ENCODE peak calls at places on chromosomes 7 and 10, in nine cellular contexts. I is IMR-90, H is uterus, Q is body of pancreas, U is K562, K is HCT116, R is A549, C is spleen, B is HepG2. E is an unnamed sample. For H3K9me3, the result is how much of the 10 kb centered on the place peaks cover.

GRCh38 chr7:133770863-133771492 is 356.2 kb upstream of the LRGUK start:
- DNase-seq in Q (no peak), B (peak), H (no peak), C (no peak), R (peak), U (no peak), K (no peak), I (peak), E (no peak)

GRCh38 chr10:124176309-124177179 is 83.1 kb upstream of the CHST15 start:
- DNase-seq in I (no peak), B (no peak), R (no peak), H (no peak), U (no peak), Q (no peak), C (no peak), K (no peak), E (no peak)

GRCh38 chr7:32077806-32078205 is 7.6 kb upstream of the PDE1C start:
- DNase-seq in H (no peak), Q (no peak), B (no peak), U (no peak), R (no peak), C (no peak), K (no peak), I (no peak), E (no peak)

GRCh38 chr10:114470956-114471905 is 66.9 kb upstream of the AFAP1L2 start:
- DNase-seq in B (peak), U (peak), K (peak), C (peak), Q (peak), H (peak), I (peak), R (peak), E (no peak)

GRCh38 chr10:124417846-124418725 is 637 bp downstream of the OAT start:
- DNase-seq in K (no peak), C (peak), I (peak), Q (peak), R (peak), U (no peak), H (peak), B (peak), E (no peak)

GRCh38 chr10:9342865-9343450 is 1288.5 kb downstream of the GATA3 start:
- DNase-seq in U (no peak), R (peak), K (no peak), H (no peak), C (no peak), I (peak), Q (no peak), B (peak), E (no peak)

GRCh38 chr7:132575336-132575986 is 809 bp downstream of the PLXNA4 start:
- DNase-seq in I (peak), B (no peak), R (peak), C (no peak), K (no peak), H (peak), U (no peak), Q (peak), E (no peak)

GRCh38 chr7:28685291-28685659 is 272.9 kb downstream of the TRIL start:
- DNase-seq in U (no peak), R (no peak), I (no peak), K (no peak), B (no peak), Q (no peak), H (peak), C (peak), E (no peak)

GRCh38 chr7:112886171-112886570 is 96.0 kb upstream of the TMEM168 start:
- DNase-seq in I (no peak), K (no peak), C (no peak), H (no peak), Q (no peak), B (no peak), R (no peak), U (no peak), E (no peak)

GRCh38 chr7:90599038-90599437 is 2.9 kb downstream of the CDK14 start:
- DNase-seq in H (no peak), U (no peak), B (no peak), Q (no peak), K (no peak), I (peak), C (no peak), R (no peak), E (no peak)

GRCh38 chr7:964401-965231 is 10.1 kb upstream of the ADAP1 start:
- DNase-seq in R (peak), H (peak), K (no peak), Q (no peak), B (peak), I (peak), U (no peak), C (peak), E (no peak)

GRCh38 chr7:144653449-144653848 is 182.4 kb downstream of the TPK1 start:
- DNase-seq in K (no peak), U (no peak), I (no peak), Q (no peak), B (no peak), C (no peak), R (no peak), H (no peak), E (no peak)

GRCh38 chr7:69388462-69389137 is 209.7 kb upstream of the AUTS2 start:
- DNase-seq in K (no peak), B (no peak), H (no peak), C (no peak), Q (no peak), R (peak), U (no peak), I (no peak), E (no peak)

GRCh38 chr7:125467996-125468854 is 538.6 kb upstream of the POT1 start:
- DNase-seq in C (no peak), Q (no peak), R (no peak), H (no peak), I (no peak), U (no peak), B (no peak), K (no peak), E (no peak)

GRCh38 chr10:131274133-131274880 is 37.2 kb downstream of the TCERG1L start:
- DNase-seq in C (peak), R (no peak), H (no peak), I (no peak), Q (no peak), K (no peak), U (no peak), B (no peak), E (no peak)

GRCh38 chr7:11969627-11970026 is 137.6 kb upstream of the THSD7A start:
- DNase-seq in K (no peak), B (no peak), C (no peak), R (no peak), I (no peak), U (no peak), H (no peak), Q (no peak), E (no peak)

GRCh38 chr7:157622000-157622399 is 285.2 kb downstream of the DNAJB6 start:
- DNase-seq in H (no peak), B (no peak), Q (no peak), K (no peak), U (no peak), I (no peak), C (no peak), R (no peak), E (no peak)

GRCh38 chr7:157620616-157621015 is 283.8 kb downstream of the DNAJB6 start:
- DNase-seq in R (no peak), C (no peak), I (no peak), Q (no peak), B (no peak), H (no peak), K (no peak), U (no peak), E (no peak)

GRCh38 chr7:157623556-157623955 is 286.8 kb downstream of the DNAJB6 start:
- DNase-seq in R (no peak), Q (no peak), C (no peak), I (no peak), U (no peak), B (no peak), H (no peak), K (no peak), E (no peak)

GRCh38 chr7:157621131-157621681 is 284.4 kb downstream of the DNAJB6 start:
- DNase-seq in Q (no peak), K (no peak), B (no peak), U (no peak), R (no peak), H (no peak), C (peak), I (no peak), E (no peak)

GRCh38 chr7:157622408-157623221 is 285.8 kb downstream of the DNAJB6 start:
- DNase-seq in Q (no peak), I (no peak), B (no peak), U (no peak), C (no peak), R (no peak), K (no peak), H (no peak), E (no peak)
- H3K9me3 ChIP-seq in Q (under half), I (under half), B (under half), U (under half), C (under half), R (under half), K (under half), H (under half), E (under half)

DNA sequence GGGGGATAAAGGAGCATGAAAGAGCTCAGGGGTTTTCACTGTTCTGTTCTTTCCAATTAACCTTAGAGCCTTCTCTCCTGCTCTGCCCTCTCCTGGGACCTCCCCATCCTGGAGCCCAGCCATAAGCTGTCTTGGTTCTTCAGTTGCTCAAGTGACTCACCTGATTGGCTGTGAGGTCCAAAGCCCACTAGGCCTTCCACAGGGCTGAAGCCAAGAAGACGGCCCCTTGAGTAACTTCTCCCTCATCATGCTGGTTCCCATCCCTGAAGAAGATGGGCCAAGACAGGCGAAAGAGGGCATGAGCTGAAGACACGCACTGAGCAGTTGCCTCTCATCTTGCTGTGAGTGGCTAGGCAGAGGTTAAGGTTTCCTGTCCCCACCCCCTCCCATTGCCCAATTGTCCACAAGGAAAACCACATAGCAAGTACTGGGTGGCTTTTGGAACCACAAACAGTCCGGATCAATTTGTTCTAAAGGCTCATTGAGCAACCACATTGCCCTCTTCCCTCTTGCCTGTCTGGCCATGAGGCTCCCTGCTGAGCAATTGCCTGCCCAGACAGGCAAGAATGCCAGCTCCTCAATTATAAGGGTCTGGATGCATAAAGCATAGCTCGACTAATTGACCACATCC is 43.9 kb upstream of the GPAM start:
- DNase-seq in B (peak), H (no peak), K (no peak), C (no peak), Q (no peak), U (no peak), R (no peak), I (no peak), E (no peak)
- TF ChIP-seq POLR2A in B (peak), H (no peak), K (no peak), C (no peak), Q (no peak), U (no peak), R (no peak), I (no peak), E (no peak)

GRCh38 chr10:43409385-43410109 is 561 bp upstream of the HNRNPF start:
- DNase-seq in B (no peak), U (no peak), H (no peak), C (peak), I (no peak), K (no peak), R (peak), Q (peak), E (no peak)

GRCh38 chr10:43408331-43408709 is 666 bp downstream of the HNRNPF start:
- DNase-seq in C (no peak), I (no peak), Q (peak), B (no peak), R (no peak), K (no peak), U (no peak), H (no peak), E (no peak)

GRCh38 chr10:43408710-43409384 is at the start of gene HNRNPF:
- DNase-seq in I (peak), R (peak), C (peak), Q (peak), H (peak), U (peak), K (peak), B (peak), E (peak)

GRCh38 chr10:43410345-43410744 is 1.4 kb upstream of the HNRNPF start:
- DNase-seq in I (no peak), K (no peak), B (no peak), C (no peak), H (no peak), U (no peak), Q (no peak), R (no peak), E (no peak)

DNA sequence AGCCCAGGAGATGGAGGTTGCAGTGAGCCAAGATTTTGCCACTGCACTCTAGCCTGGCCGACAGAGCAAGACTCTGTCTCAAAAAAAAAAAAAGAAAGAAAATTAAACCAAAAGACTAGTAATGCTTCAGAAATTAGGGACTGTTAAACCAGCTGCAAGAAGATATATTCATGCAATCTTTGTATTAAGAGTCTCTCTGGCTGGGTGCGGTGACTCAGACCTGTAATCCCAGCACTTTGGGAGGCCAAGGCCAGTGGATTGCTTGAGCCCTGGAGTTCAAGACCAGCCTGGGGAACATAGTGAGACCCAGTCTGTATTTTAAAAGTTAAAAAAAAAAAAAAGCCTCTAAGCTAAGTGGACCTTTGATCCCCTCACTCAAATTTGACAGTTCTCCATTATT is 2.5 kb upstream of the HNRNPF start:
- DNase-seq in C (no peak), R (no peak), K (no peak), I (no peak), U (no peak), B (no peak), Q (no peak), H (no peak), E (no peak)
- H3K9me3 ChIP-seq in C (under half), R (under half), K (under half), I (under half), U (under half), B (under half), Q (under half), H (under half), E (under half)

GRCh38 chr7:151709141-151710038 is 167.5 kb downstream of the PRKAG2 start:
- DNase-seq in C (no peak), K (no peak), R (no peak), B (no peak), I (peak), H (no peak), U (no peak), Q (no peak), E (no peak)
- TF ChIP-seq POLR2A in C (no peak), K (no peak), R (no peak), B (no peak), I (no peak), H (no peak), U (no peak), Q (no peak), E (no peak)

DNA sequence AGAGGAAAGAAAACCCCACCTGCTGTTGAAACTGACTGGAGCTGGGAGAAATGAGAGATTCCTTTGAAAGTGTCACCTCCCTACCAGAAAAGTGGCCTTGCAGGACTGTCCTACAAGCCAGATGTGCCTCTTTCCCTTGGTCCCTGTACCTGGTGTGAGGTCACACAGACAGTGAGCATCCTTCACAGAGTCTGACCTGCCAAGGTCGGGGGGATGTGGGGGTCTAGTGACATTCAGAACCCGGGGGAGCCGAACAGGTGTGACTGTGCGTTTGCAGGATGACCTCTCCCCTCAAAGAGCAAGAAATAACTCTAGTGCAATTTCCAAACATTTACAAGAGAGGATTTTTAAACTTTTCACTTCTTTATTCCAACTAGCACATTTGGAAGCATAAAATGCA is 93.4 kb upstream of the ZNF479 start:
- DNase-seq in U (no peak), C (no peak), B (no peak), R (no peak), K (no peak), I (no peak), Q (no peak), H (no peak), E (no peak)
- H3K9me3 ChIP-seq in U (under half), C (half or more), B (half or more), R (under half), K (under half), I (under half), Q (under half), H (under half), E (under half)

DNA sequence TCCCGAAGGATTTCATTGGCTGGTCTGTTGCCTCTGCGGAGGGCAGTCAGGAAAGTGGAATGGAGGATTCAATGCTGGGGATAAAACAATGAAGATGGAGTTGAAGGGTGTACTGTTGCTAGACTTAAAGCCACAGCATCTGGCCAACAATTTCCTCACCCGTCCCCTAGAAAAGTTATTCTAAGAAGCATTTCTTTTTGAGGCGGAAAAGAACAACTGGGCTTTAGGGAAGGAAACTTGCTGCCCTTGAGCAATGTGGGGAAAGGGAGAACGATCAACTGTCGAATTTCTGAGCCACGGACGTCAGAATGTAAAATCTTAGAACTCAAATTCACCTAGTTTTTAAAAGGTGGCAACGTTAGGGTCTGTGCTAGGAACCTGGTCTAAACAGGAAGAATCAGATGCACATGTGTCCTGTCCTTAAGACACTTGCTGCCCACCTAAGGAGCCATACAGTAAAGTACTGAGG is 673 bp downstream of the FMC1 start:
- DNase-seq in Q (no peak), K (no peak), I (no peak), C (peak), H (no peak), R (no peak), B (no peak), U (no peak), E (no peak)
- TF ChIP-seq POLR2A in Q (no peak), K (no peak), I (no peak), C (peak), H (no peak), R (no peak), B (no peak), U (no peak), E (no peak)

GRCh38 chr7:156703209-156703608 is 62.6 kb downstream of the RNF32 start:
- DNase-seq in K (no peak), H (no peak), B (no peak), U (no peak), C (no peak), Q (no peak), I (no peak), R (no peak), E (no peak)

GRCh38 chr7:156702399-156702798 is 61.8 kb downstream of the RNF32 start:
- DNase-seq in I (no peak), R (no peak), U (no peak), K (no peak), H (no peak), B (no peak), Q (no peak), C (no peak), E (no peak)

DNA sequence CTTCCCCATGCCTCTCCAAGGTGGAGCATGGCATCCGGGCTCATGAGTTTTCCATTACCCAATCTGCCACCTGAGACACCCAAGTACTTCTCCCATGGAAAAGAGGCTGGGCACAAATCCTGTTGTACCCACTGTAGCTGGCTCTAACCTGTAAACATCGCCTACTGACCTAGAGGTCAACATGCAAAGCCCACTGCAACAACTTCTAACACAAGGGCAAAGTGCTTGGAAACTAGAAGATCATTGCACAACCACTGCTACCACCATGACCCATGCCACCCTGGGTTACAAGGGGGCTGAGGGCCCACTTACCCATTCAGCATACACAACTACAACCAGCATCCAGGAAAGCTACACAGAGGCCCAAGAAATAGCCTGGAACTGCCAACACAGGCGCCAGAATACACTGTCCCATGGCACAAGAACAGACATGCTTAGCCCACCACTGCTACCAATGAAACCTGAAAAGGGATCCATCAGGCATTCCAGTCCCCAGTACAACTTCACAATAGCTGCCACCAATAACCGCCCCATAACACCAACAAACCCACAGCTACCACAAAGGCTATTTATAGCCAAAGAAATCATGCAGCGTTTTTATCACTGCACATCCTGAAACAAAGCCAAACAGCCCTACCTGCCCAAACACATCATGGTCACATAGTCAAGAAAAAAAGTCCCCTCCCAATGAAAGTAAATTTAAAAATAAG is 63.4 kb downstream of the RNF32 start:
- DNase-seq in B (no peak), U (no peak), H (no peak), R (no peak), K (no peak), Q (no peak), I (no peak), C (no peak), E (no peak)
- H3K9me3 ChIP-seq in B (under half), U (under half), H (under half), R (under half), K (under half), Q (under half), I (under half), C (under half), E (under half)

GRCh38 chr10:3969876-3970666 is 185.1 kb upstream of the KLF6 start:
- DNase-seq in R (no peak), C (no peak), U (no peak), B (no peak), I (peak), Q (no peak), K (no peak), H (no peak), E (no peak)
- TF ChIP-seq POLR2A in R (no peak), C (no peak), U (no peak), B (no peak), I (no peak), Q (no peak), K (no peak), H (no peak), E (no peak)